ENCODE peak calls at places on chromosomes 3 and 15, in ten cellular contexts. One of them, this sample, is unnamed.

GRCh38 chr3:52524752-52525661 is 8.7 kb downstream of the NT5DC2 start:
- DNase-seq in DMS153: peak; percentile 1
- DNase-seq in anterior cingulate cortex: no peak
- DNase-seq in SK-N-MC: no peak
- DNase-seq in iPS DF 19.7: no peak
- DNase-seq in activated CD8-positive, alpha-beta memory T cell treated with anti-CD3 and anti-CD28 coated beads for 1 hour: no peak
- DNase-seq in central memory CD4-positive, alpha-beta T cell: no peak
- DNase-seq in GOT3: no peak
- DNase-seq in GM03348: no peak
- DNase-seq in activated naive CD8-positive, alpha-beta T cell treated with anti-CD3 and anti-CD28 coated beads, Interleukin-2, amount 50 U/mL, for 24 hours: no peak
- DNase-seq in this sample: no peak

GRCh38 chr3:180181387-180181786 is 144.7 kb upstream of the PEX5L start:
- DNase-seq in GOT3: no peak
- DNase-seq in activated CD8-positive, alpha-beta memory T cell treated with anti-CD3 and anti-CD28 coated beads for 1 hour: no peak
- DNase-seq in DMS153: no peak
- DNase-seq in central memory CD4-positive, alpha-beta T cell: no peak
- DNase-seq in SK-N-MC: no peak
- DNase-seq in GM03348: no peak
- DNase-seq in activated naive CD8-positive, alpha-beta T cell treated with anti-CD3 and anti-CD28 coated beads, Interleukin-2, amount 50 U/mL, for 24 hours: no peak
- DNase-seq in iPS DF 19.7: no peak
- DNase-seq in anterior cingulate cortex: no peak
- DNase-seq in this sample: no peak

GRCh38 chr3:137105277-137105977 is 147.6 kb downstream of the IL20RB start:
- DNase-seq in SK-N-MC: peak; percentile 87
- DNase-seq in activated naive CD8-positive, alpha-beta T cell treated with anti-CD3 and anti-CD28 coated beads, Interleukin-2, amount 50 U/mL, for 24 hours: no peak
- DNase-seq in GM03348: peak; percentile 65
- DNase-seq in central memory CD4-positive, alpha-beta T cell: peak; percentile 12
- DNase-seq in anterior cingulate cortex: peak; percentile 19
- DNase-seq in iPS DF 19.7: no peak
- DNase-seq in GOT3: no peak
- DNase-seq in activated CD8-positive, alpha-beta memory T cell treated with anti-CD3 and anti-CD28 coated beads for 1 hour: no peak
- DNase-seq in DMS153: peak; percentile 0
- DNase-seq in this sample: peak; percentile 72

GRCh38 chr15:65032823-65033537 is 3.5 kb upstream of the MTFMT start:
- DNase-seq in GOT3: no peak
- DNase-seq in DMS153: peak; percentile 9
- DNase-seq in SK-N-MC: no peak
- DNase-seq in activated naive CD8-positive, alpha-beta T cell treated with anti-CD3 and anti-CD28 coated beads, Interleukin-2, amount 50 U/mL, for 24 hours: peak; percentile 56
- DNase-seq in anterior cingulate cortex: peak; percentile 31
- DNase-seq in activated CD8-positive, alpha-beta memory T cell treated with anti-CD3 and anti-CD28 coated beads for 1 hour: no peak
- DNase-seq in GM03348: peak; percentile 66
- DNase-seq in iPS DF 19.7: peak; percentile 86
- DNase-seq in central memory CD4-positive, alpha-beta T cell: peak; percentile 6
- DNase-seq in this sample: peak; percentile 52

GRCh38 chr15:86040360-86041095 is 39.1 kb upstream of the AGBL1 start:
- DNase-seq in SK-N-MC: no peak
- DNase-seq in activated naive CD8-positive, alpha-beta T cell treated with anti-CD3 and anti-CD28 coated beads, Interleukin-2, amount 50 U/mL, for 24 hours: no peak
- DNase-seq in GOT3: no peak
- DNase-seq in activated CD8-positive, alpha-beta memory T cell treated with anti-CD3 and anti-CD28 coated beads for 1 hour: no peak
- DNase-seq in GM03348: no peak
- DNase-seq in iPS DF 19.7: no peak
- DNase-seq in DMS153: no peak
- DNase-seq in central memory CD4-positive, alpha-beta T cell: no peak
- DNase-seq in anterior cingulate cortex: peak; percentile 10
- DNase-seq in this sample: peak; percentile 51

GRCh38 chr3:150871192-150871591 is 34.0 kb downstream of the MINDY4B start:
- DNase-seq in activated CD8-positive, alpha-beta memory T cell treated with anti-CD3 and anti-CD28 coated beads for 1 hour: no peak
- DNase-seq in anterior cingulate cortex: no peak
- DNase-seq in central memory CD4-positive, alpha-beta T cell: no peak
- DNase-seq in DMS153: no peak
- DNase-seq in iPS DF 19.7: no peak
- DNase-seq in SK-N-MC: no peak
- DNase-seq in GOT3: no peak
- DNase-seq in GM03348: no peak
- DNase-seq in activated naive CD8-positive, alpha-beta T cell treated with anti-CD3 and anti-CD28 coated beads, Interleukin-2, amount 50 U/mL, for 24 hours: no peak
- DNase-seq in this sample: no peak

GRCh38 chr3:13581485-13582365 is 32.8 kb downstream of the FBLN2 start:
- DNase-seq in GOT3: no peak
- DNase-seq in activated naive CD8-positive, alpha-beta T cell treated with anti-CD3 and anti-CD28 coated beads, Interleukin-2, amount 50 U/mL, for 24 hours: no peak
- DNase-seq in iPS DF 19.7: no peak
- DNase-seq in DMS153: no peak
- DNase-seq in activated CD8-positive, alpha-beta memory T cell treated with anti-CD3 and anti-CD28 coated beads for 1 hour: no peak
- DNase-seq in GM03348: no peak
- DNase-seq in SK-N-MC: no peak
- DNase-seq in anterior cingulate cortex: no peak
- DNase-seq in central memory CD4-positive, alpha-beta T cell: no peak
- DNase-seq in this sample: no peak

GRCh38 chr3:56339671-56340070 is 128.6 kb downstream of the ERC2 start:
- DNase-seq in activated CD8-positive, alpha-beta memory T cell treated with anti-CD3 and anti-CD28 coated beads for 1 hour: no peak
- DNase-seq in iPS DF 19.7: no peak
- DNase-seq in GM03348: no peak
- DNase-seq in GOT3: no peak
- DNase-seq in anterior cingulate cortex: no peak
- DNase-seq in activated naive CD8-positive, alpha-beta T cell treated with anti-CD3 and anti-CD28 coated beads, Interleukin-2, amount 50 U/mL, for 24 hours: no peak
- DNase-seq in SK-N-MC: no peak
- DNase-seq in central memory CD4-positive, alpha-beta T cell: no peak
- DNase-seq in DMS153: no peak
- DNase-seq in this sample: no peak

GRCh38 chr3:11088066-11088465 is 66.2 kb upstream of the HRH1 start:
- DNase-seq in iPS DF 19.7: no peak
- DNase-seq in GOT3: no peak
- DNase-seq in SK-N-MC: no peak
- DNase-seq in GM03348: no peak
- DNase-seq in activated naive CD8-positive, alpha-beta T cell treated with anti-CD3 and anti-CD28 coated beads, Interleukin-2, amount 50 U/mL, for 24 hours: no peak
- DNase-seq in anterior cingulate cortex: no peak
- DNase-seq in activated CD8-positive, alpha-beta memory T cell treated with anti-CD3 and anti-CD28 coated beads for 1 hour: no peak
- DNase-seq in central memory CD4-positive, alpha-beta T cell: no peak
- DNase-seq in DMS153: no peak
- DNase-seq in this sample: no peak

GRCh38 chr3:197149528-197149927 is 119.9 kb upstream of the MELTF start:
- DNase-seq in central memory CD4-positive, alpha-beta T cell: no peak
- DNase-seq in activated naive CD8-positive, alpha-beta T cell treated with anti-CD3 and anti-CD28 coated beads, Interleukin-2, amount 50 U/mL, for 24 hours: no peak
- DNase-seq in activated CD8-positive, alpha-beta memory T cell treated with anti-CD3 and anti-CD28 coated beads for 1 hour: no peak
- DNase-seq in iPS DF 19.7: no peak
- DNase-seq in GOT3: no peak
- DNase-seq in anterior cingulate cortex: no peak
- DNase-seq in SK-N-MC: no peak
- DNase-seq in GM03348: no peak
- DNase-seq in DMS153: no peak
- DNase-seq in this sample: no peak

GRCh38 chr3:148757238-148757930 is 59.7 kb downstream of the AGTR1 start:
- DNase-seq in iPS DF 19.7: no peak
- DNase-seq in central memory CD4-positive, alpha-beta T cell: no peak
- DNase-seq in DMS153: no peak
- DNase-seq in activated CD8-positive, alpha-beta memory T cell treated with anti-CD3 and anti-CD28 coated beads for 1 hour: no peak
- DNase-seq in activated naive CD8-positive, alpha-beta T cell treated with anti-CD3 and anti-CD28 coated beads, Interleukin-2, amount 50 U/mL, for 24 hours: no peak
- DNase-seq in GOT3: no peak
- DNase-seq in SK-N-MC: no peak
- DNase-seq in anterior cingulate cortex: no peak
- DNase-seq in GM03348: peak; percentile 76
- DNase-seq in this sample: no peak

GRCh38 chr3:112302881-112303761 is 9.1 kb upstream of the SLC9C1 start:
- DNase-seq in anterior cingulate cortex: no peak
- DNase-seq in central memory CD4-positive, alpha-beta T cell: no peak
- DNase-seq in iPS DF 19.7: peak; percentile 95
- DNase-seq in GOT3: no peak
- DNase-seq in activated naive CD8-positive, alpha-beta T cell treated with anti-CD3 and anti-CD28 coated beads, Interleukin-2, amount 50 U/mL, for 24 hours: no peak
- DNase-seq in SK-N-MC: no peak
- DNase-seq in activated CD8-positive, alpha-beta memory T cell treated with anti-CD3 and anti-CD28 coated beads for 1 hour: no peak
- DNase-seq in DMS153: no peak
- DNase-seq in GM03348: no peak
- DNase-seq in this sample: no peak